ENCODE peak calls at places on chromosomes 2 and 18, in four cellular contexts. F, D, P and G are unnamed samples.

GRCh38 chr2:12313445-12314118 is 403.2 kb upstream of the TRIB2 start:
- DNase-seq in D (no peak), F (no peak), P (no peak), G (no peak)

GRCh38 chr2:32947484-32948143 is 861 bp downstream of the LTBP1 start:
- DNase-seq in D (no peak), F (peak), P (peak), G (peak)

GRCh38 chr2:225177098-225177497 is 134.8 kb upstream of the DOCK10 start:
- DNase-seq in F (no peak), D (no peak), P (no peak), G (no peak)

GRCh38 chr2:175567435-175568061 is 386.0 kb upstream of the ATP5MC3 start:
- DNase-seq in F (no peak), D (no peak), P (no peak), G (no peak)

GRCh38 chr18:56286775-56287174 is 351.6 kb downstream of the TXNL1 start:
- DNase-seq in F (no peak), P (no peak), D (no peak), G (no peak)

GRCh38 chr2:25558262-25558661 is 115.1 kb downstream of the DTNB start:
- DNase-seq in F (no peak), P (no peak), D (no peak), G (no peak)

GRCh38 chr2:101310591-101311389 is 2.3 kb upstream of the RNF149 start:
- DNase-seq in P (no peak), D (no peak), F (no peak), G (no peak)

GRCh38 chr2:235018838-235019237 is 67.0 kb downstream of the SH3BP4 start:
- DNase-seq in P (no peak), F (no peak), D (no peak), G (no peak)

GRCh38 chr18:10032331-10032979 is 118.6 kb downstream of the VAPA start:
- DNase-seq in D (no peak), P (no peak), F (peak), G (no peak)

GRCh38 chr2:24874025-24874424 is 46.0 kb downstream of the ADCY3 start:
- DNase-seq in D (no peak), P (no peak), F (no peak), G (no peak)

GRCh38 chr2:86314125-86314524 is 23.3 kb downstream of the REEP1 start:
- DNase-seq in P (no peak), D (no peak), F (no peak), G (no peak)

GRCh38 chr2:86309966-86310365 is 27.5 kb downstream of the REEP1 start:
- DNase-seq in F (no peak), P (no peak), D (no peak), G (no peak)

GRCh38 chr2:86315084-86315483 is 22.3 kb downstream of the REEP1 start:
- DNase-seq in F (no peak), D (no peak), P (no peak), G (no peak)

GRCh38 chr2:86311879-86312278 is 25.5 kb downstream of the REEP1 start:
- DNase-seq in D (no peak), F (no peak), P (no peak), G (no peak)

DNA sequence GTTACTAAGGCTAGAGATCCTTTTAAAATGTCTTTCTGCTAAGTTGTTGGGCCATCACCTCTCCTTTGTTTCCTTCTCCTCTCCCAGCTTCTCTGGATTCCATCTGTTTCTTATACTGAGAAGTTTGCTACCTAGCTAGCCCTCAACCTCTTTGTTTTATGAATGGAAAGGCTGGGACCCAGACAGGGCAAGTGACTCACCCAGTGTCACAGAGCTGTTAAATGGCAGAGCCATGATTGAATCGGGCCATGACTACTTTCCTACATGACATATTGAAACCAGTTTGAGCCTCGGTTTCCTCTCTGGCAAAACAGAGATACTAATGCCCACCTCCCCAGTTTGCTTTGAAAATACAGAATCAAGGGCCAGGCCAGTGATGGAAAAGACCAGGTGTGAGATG is 24.1 kb downstream of the REEP1 start:
- DNase-seq in F (no peak), D (no peak), P (no peak), G (no peak)
- TF ChIP-seq JUND in F (no peak), D (no peak), P (no peak), G (no peak)

GRCh38 chr2:216211614-216212013 is 102.5 kb downstream of the XRCC5 start:
- DNase-seq in P (no peak), F (no peak), D (no peak), G (no peak)
- TF ChIP-seq JUND in P (no peak), F (no peak), D (no peak), G (no peak)

DNA sequence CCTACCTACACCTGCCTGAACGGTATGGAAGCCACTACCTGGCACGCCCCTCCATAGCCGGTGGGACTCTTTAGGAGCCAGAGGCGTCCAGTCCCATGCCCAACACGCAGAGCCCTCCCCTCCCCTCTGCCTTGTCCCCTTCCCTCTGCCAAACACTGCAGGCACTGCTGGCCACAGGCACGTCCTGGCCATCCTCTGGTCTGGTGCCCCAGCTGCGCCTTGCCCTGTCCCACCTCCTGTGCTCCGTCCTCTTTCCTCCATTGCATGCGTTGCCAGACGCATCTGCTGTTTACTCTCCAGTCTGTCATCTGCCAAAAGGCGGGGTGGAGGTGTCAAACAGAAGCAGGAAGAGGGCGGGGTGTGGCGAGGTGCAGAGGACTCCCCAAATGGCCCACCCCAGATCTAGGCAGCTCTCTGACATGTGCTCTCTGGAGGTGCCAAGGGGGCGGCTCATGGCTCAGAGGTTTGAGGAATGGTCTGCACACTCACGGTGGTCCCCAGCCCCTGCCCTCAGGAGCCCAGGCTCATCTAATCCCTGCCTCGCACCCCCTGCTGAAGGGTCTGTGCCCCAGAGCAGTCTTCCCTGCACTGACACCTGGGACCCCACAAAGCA is 45.1 kb downstream of the HS6ST1 start:
- DNase-seq in F (no peak), P (no peak), D (no peak), G (no peak)
- TF ChIP-seq JUND in F (no peak), P (no peak), D (no peak), G (no peak)

DNA sequence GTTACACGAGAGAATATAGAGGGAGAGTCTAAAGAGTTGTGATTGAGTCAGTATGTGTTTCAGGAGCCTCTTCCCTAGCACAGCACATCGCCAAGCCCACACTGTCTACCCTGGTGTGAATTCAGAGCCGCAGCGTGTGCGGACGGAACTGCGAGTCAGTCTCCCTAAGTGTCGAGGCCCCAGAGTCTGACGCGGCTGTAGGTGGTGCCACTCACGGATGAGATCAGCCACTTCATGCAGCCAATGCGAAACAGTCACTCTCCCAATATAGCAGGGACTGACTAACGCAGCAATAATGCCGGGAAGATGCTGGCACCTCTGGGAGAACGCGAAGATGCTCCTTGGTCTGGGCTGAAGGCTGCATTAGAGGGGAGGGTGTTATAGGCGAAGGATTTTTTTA is 587.3 kb upstream of the ID2 start:
- DNase-seq in D (no peak), P (no peak), F (no peak), G (no peak)
- TF ChIP-seq JUND in D (no peak), P (no peak), F (no peak), G (no peak)

GRCh38 chr2:10045561-10046355 is 2.4 kb downstream of the KLF11 start:
- DNase-seq in P (no peak), F (no peak), D (no peak), G (no peak)
- TF ChIP-seq JUND in P (no peak), F (no peak), D (no peak), G (no peak)

GRCh38 chr18:72056171-72056570 is 488.0 kb downstream of the CBLN2 start:
- DNase-seq in F (no peak), D (no peak), P (no peak), G (no peak)
- TF ChIP-seq JUND in F (no peak), D (no peak), P (no peak), G (no peak)

GRCh38 chr2:241982711-241983570 is 113.4 kb downstream of the RTP5 start:
- DNase-seq in D (no peak), F (no peak), P (no peak), G (no peak)

GRCh38 chr2:241977557-241978300 is 108.2 kb downstream of the RTP5 start:
- DNase-seq in D (no peak), P (no peak), F (no peak), G (no peak)

GRCh38 chr2:241981076-241981700 is 111.7 kb downstream of the RTP5 start:
- DNase-seq in F (no peak), P (no peak), D (no peak), G (no peak)

GRCh38 chr2:241978670-241979069 is 109.1 kb downstream of the RTP5 start:
- DNase-seq in P (no peak), F (no peak), D (no peak), G (no peak)

GRCh38 chr2:241980193-241980592 is 110.7 kb downstream of the RTP5 start:
- DNase-seq in D (no peak), F (no peak), P (no peak), G (no peak)
- TF ChIP-seq JUND in D (no peak), F (no peak), P (no peak), G (no peak)

GRCh38 chr2:241309684-241310117 is 5.8 kb downstream of the HDLBP start:
- DNase-seq in D (no peak), F (peak), P (no peak), G (no peak)
- TF ChIP-seq JUND in D (no peak), F (no peak), P (no peak), G (no peak)